ENCODE peak calls at places on chromosomes 16 and 17, in seven cellular contexts. S is GM12891, A is K562, B is GM12878, V is SK-N-SH, C is H1, R is HepG2. M is an unnamed sample.

GRCh38 chr17:41781404-41782110 is 5.0 kb downstream of the JUP start:
- DNase-seq in S (no peak), A (no peak), B (no peak), V (no peak), C (no peak), R (no peak), M (no peak)

GRCh38 chr17:50205931-50206505 is 4.6 kb upstream of the COL1A1 start:
- DNase-seq in S (no peak), A (no peak), B (no peak), V (no peak), C (no peak), R (no peak), M (peak; percentile 7)

GRCh38 chr17:42050360-42051012 is at the start of gene C17orf113:
- DNase-seq in S (peak; percentile 71), A (peak; percentile 91), B (no peak), V (peak; percentile 94), C (no peak), R (peak; percentile 51), M (peak; percentile 74)

GRCh38 chr17:57943140-57943539 is 12.1 kb downstream of the CUEDC1 start:
- DNase-seq in S (no peak), A (no peak), B (no peak), V (no peak), C (no peak), R (no peak), M (no peak)

GRCh38 chr16:87086156-87086555 is 231.0 kb downstream of the C16orf95 start:
- DNase-seq in S (no peak), A (no peak), B (no peak), V (no peak), C (no peak), R (no peak), M (no peak)

GRCh38 chr17:83186226-83186625 is 106.8 kb downstream of the METRNL start:
- DNase-seq in S (no peak), A (peak; percentile 62), B (no peak), V (no peak), C (no peak), R (peak; percentile 31), M (no peak)

GRCh38 chr16:11757671-11758545 is 15.3 kb upstream of the TXNDC11 start:
- DNase-seq in S (no peak), A (no peak), B (no peak), V (no peak), C (no peak), R (peak; percentile 32), M (no peak)

GRCh38 chr16:4687946-4688673 is 5.3 kb upstream of the NUDT16L1 start:
- DNase-seq in S (no peak), A (no peak), B (no peak), V (no peak), C (no peak), R (no peak), M (no peak)

GRCh38 chr16:11016524-11016988 is 72.2 kb downstream of the CLEC16A start:
- DNase-seq in S (no peak), A (no peak), B (no peak), V (no peak), C (no peak), R (peak; percentile 91), M (no peak)

GRCh38 chr17:39754958-39755549 is 17.3 kb downstream of the GRB7 start:
- DNase-seq in S (no peak), A (no peak), B (no peak), V (no peak), C (no peak), R (no peak), M (no peak)

GRCh38 chr17:49924589-49924988 is 44.4 kb upstream of the DLX4 start:
- DNase-seq in S (no peak), A (no peak), B (no peak), V (no peak), C (no peak), R (no peak), M (no peak)

GRCh38 chr16:27980919-27981670 is 82.4 kb downstream of the GSG1L start:
- DNase-seq in S (no peak), A (no peak), B (no peak), V (peak; percentile 40), C (no peak), R (no peak), M (no peak)

GRCh38 chr16:23134274-23134673 is 15.0 kb downstream of the USP31 start:
- DNase-seq in S (no peak), A (no peak), B (no peak), V (peak; percentile 52), C (no peak), R (peak; percentile 75), M (no peak)

GRCh38 chr17:77651983-77652382 is 306.5 kb upstream of the TNRC6C start:
- DNase-seq in S (no peak), A (no peak), B (no peak), V (no peak), C (no peak), R (no peak), M (no peak)

GRCh38 chr16:72066747-72067146 is 3.7 kb downstream of the HPR start:
- DNase-seq in S (no peak), A (peak; percentile 46), B (no peak), V (peak; percentile 37), C (no peak), R (peak; percentile 72), M (no peak)

GRCh38 chr17:63517825-63518534 is 5.2 kb upstream of the KCNH6 start:
- DNase-seq in S (no peak), A (no peak), B (no peak), V (no peak), C (no peak), R (no peak), M (no peak)

GRCh38 chr16:83400234-83400633 is 407.5 kb upstream of the HSBP1 start:
- DNase-seq in S (no peak), A (no peak), B (no peak), V (no peak), C (peak; percentile 5), R (no peak), M (no peak)

GRCh38 chr17:79002291-79002690 is 7.3 kb downstream of the CANT1 start:
- DNase-seq in S (no peak), A (no peak), B (no peak), V (no peak), C (no peak), R (no peak), M (no peak)

GRCh38 chr16:68790130-68790761 is 53.1 kb upstream of the TANGO6 start:
- DNase-seq in S (no peak), A (no peak), B (no peak), V (no peak), C (no peak), R (peak; percentile 96), M (no peak)

GRCh38 chr17:16912021-16912962 is 59.6 kb downstream of the TNFRSF13B start:
- DNase-seq in S (no peak), A (no peak), B (no peak), V (no peak), C (no peak), R (no peak), M (no peak)

GRCh38 chr16:27781195-27781524 is 231.2 kb downstream of the KATNIP start:
- DNase-seq in S (no peak), A (peak; percentile 24), B (no peak), V (peak; percentile 58), C (no peak), R (no peak), M (no peak)

GRCh38 chr17:44095647-44096496 is 25.3 kb downstream of the G6PC3 start:
- DNase-seq in S (no peak), A (peak; percentile 82), B (no peak), V (peak; percentile 85), C (peak; percentile 78), R (peak; percentile 94), M (no peak)

GRCh38 chr17:57004944-57005579 is 27.1 kb downstream of the SCPEP1 start:
- DNase-seq in S (peak; percentile 35), A (peak; percentile 34), B (peak; percentile 71), V (no peak), C (no peak), R (no peak), M (no peak)

GRCh38 chr17:19718041-19718612 is 1.7 kb upstream of the SLC47A2 start:
- DNase-seq in S (no peak), A (no peak), B (no peak), V (peak; percentile 12), C (no peak), R (no peak), M (no peak)

GRCh38 chr16:80932725-80933124 is 74.0 kb downstream of the CMC2 start:
- DNase-seq in S (no peak), A (no peak), B (no peak), V (peak; percentile 37), C (no peak), R (no peak), M (no peak)
- TF ChIP-seq POLR2AphosphoS5 in S (no peak), A (no peak), B (no peak), V (no peak), C (no peak), R (no peak), M (no peak)

GRCh38 chr17:75411328-75412067 is 6.0 kb upstream of the GRB2 start:
- DNase-seq in S (no peak), A (no peak), B (no peak), V (no peak), C (no peak), R (no peak), M (no peak)
- TF ChIP-seq TAF1 in S (no peak), A (no peak), B (no peak), V (no peak), C (no peak), R (no peak), M (no peak)

GRCh38 chr17:6755281-6755680 is 565 bp upstream of the XAF1 start:
- DNase-seq in S (no peak), A (no peak), B (no peak), V (peak; percentile 36), C (no peak), R (no peak), M (no peak)

GRCh38 chr17:6753565-6753964 is 2.3 kb upstream of the XAF1 start:
- DNase-seq in S (no peak), A (no peak), B (no peak), V (no peak), C (no peak), R (no peak), M (no peak)

GRCh38 chr17:6755731-6756184 is at the start of gene XAF1:
- DNase-seq in S (no peak), A (no peak), B (peak; percentile 40), V (no peak), C (no peak), R (no peak), M (no peak)

GRCh38 chr17:6752068-6752909 is 3.6 kb upstream of the XAF1 start:
- DNase-seq in S (no peak), A (no peak), B (no peak), V (no peak), C (no peak), R (peak; percentile 81), M (no peak)

DNA sequence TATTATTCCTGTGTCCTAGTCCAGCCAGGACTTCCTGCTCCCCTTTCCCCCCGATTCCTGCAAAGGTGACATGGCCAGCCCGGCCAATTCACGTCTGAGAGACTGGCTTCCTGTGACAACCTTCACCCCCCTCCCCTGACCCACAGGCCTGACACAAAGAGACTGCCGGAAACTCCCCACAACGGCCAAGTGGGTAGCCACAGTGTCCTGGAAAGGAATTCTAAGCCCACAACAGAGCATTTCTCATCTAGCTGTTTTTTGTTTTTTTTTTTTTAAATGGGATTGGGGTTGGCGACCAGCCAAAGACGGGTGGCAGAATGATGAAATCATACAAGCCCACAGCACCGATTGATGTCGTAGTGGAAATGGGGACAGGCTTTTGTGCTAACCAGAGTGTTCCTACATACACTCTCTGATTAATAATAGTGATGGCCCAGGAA is 2.8 kb upstream of the XAF1 start:
- DNase-seq in S (peak; percentile 24), A (no peak), B (no peak), V (no peak), C (no peak), R (peak; percentile 11), M (no peak)
- TF ChIP-seq POLR2AphosphoS5 in S (no peak), A (no peak), B (no peak), V (no peak), C (no peak), R (no peak), M (no peak)

GRCh38 chr17:2259769-2260536 is 43.6 kb downstream of the SMG6 start:
- DNase-seq in S (peak; percentile 36), A (no peak), B (peak; percentile 85), V (no peak), C (no peak), R (no peak), M (peak; percentile 44)
- TF ChIP-seq TAF1 in S (no peak), A (no peak), B (peak; percentile 69), V (no peak), C (no peak), R (no peak), M (no peak)

M was measured in GM12892.